ENCODE peak calls at places on chromosomes 5 and 9, in four cellular contexts. L is activated CD8-positive, alpha-beta memory T cell treated with anti-CD3 and anti-CD28 coated beads for 4 hours; E is right cardiac atrium; K is AG20443. W is an unnamed sample.
A peak's percentile ranks its signal among the peaks of the same experiment; 100 is the strongest.

GRCh38 chr5:176864755-176865154 is 34.4 kb downstream of the HK3 start:
- DNase-seq in L (no peak), E (no peak), K (no peak), W (no peak)

GRCh38 chr5:16593013-16593412 is 23.8 kb downstream of the RETREG1 start:
- DNase-seq in L (no peak), E (no peak), K (peak; percentile 86), W (peak; percentile 91)

GRCh38 chr9:122406264-122406890 is 35.6 kb downstream of the PTGS1 start:
- DNase-seq in L (no peak), E (no peak), K (no peak), W (no peak)

GRCh38 chr5:73564644-73565165 is 734 bp downstream of the ANKRA2 start:
- DNase-seq in L (no peak), E (no peak), K (peak; percentile 24), W (no peak)

GRCh38 chr5:75671506-75671905 is 45.7 kb downstream of the POC5 start:
- DNase-seq in L (no peak), E (no peak), K (no peak), W (no peak)

GRCh38 chr9:132244582-132245455 is 83.0 kb downstream of the NTNG2 start:
- DNase-seq in L (no peak), E (peak; percentile 68), K (no peak), W (no peak)

GRCh38 chr5:142674438-142675210 is 11.3 kb downstream of the FGF1 start:
- DNase-seq in L (no peak), E (peak; percentile 58), K (peak; percentile 81), W (peak; percentile 51)

GRCh38 chr9:86098793-86099694 is at the start of gene GOLM1:
- DNase-seq in L (no peak), E (peak; percentile 55), K (peak; percentile 94), W (peak; percentile 71)

GRCh38 chr5:66344544-66344943 is 200.4 kb downstream of the SREK1 start:
- DNase-seq in L (no peak), E (no peak), K (no peak), W (no peak)

GRCh38 chr5:610744-611730 is 1.1 kb upstream of the CEP72 start:
- DNase-seq in L (no peak), E (no peak), K (no peak), W (no peak)

GRCh38 chr9:137273616-137274320 is 3.8 kb upstream of the TOR4A start:
- DNase-seq in L (no peak), E (peak; percentile 15), K (no peak), W (no peak)

GRCh38 chr9:17476401-17476800 is 102.5 kb upstream of the SH3GL2 start:
- DNase-seq in L (no peak), E (no peak), K (no peak), W (no peak)

GRCh38 chr5:43401827-43402226 is 10.4 kb downstream of the CCL28 start:
- DNase-seq in L (no peak), E (no peak), K (peak; percentile 42), W (no peak)

GRCh38 chr5:76269259-76269958 is 133.7 kb upstream of the IQGAP2 start:
- DNase-seq in L (no peak), E (no peak), K (no peak), W (no peak)

GRCh38 chr9:114790521-114790920 is 15.3 kb downstream of the TNFSF15 start:
- DNase-seq in L (no peak), E (no peak), K (no peak), W (peak; percentile 47)

GRCh38 chr9:14910178-14910805 is at the start of gene FREM1:
- DNase-seq in L (no peak), E (peak; percentile 48), K (peak; percentile 13), W (peak; percentile 17)

GRCh38 chr9:98503867-98504800 is 204.6 kb downstream of the GABBR2 start:
- DNase-seq in L (no peak), E (no peak), K (no peak), W (no peak)

GRCh38 chr5:1178529-1179382 is 22.6 kb upstream of the SLC6A19 start:
- DNase-seq in L (no peak), E (no peak), K (no peak), W (no peak)

GRCh38 chr5:97998946-97999345 is 774.5 kb upstream of the RGMB start:
- DNase-seq in L (no peak), E (no peak), K (no peak), W (no peak)

GRCh38 chr9:122251351-122251750 is 13.3 kb downstream of the RBM18 start:
- DNase-seq in L (no peak), E (no peak), K (no peak), W (no peak)

GRCh38 chr5:25190521-25191000 is 545.8 kb upstream of the CDH10 start:
- DNase-seq in L (no peak), E (no peak), K (no peak), W (no peak)

GRCh38 chr9:37574241-37574721 is 1.9 kb downstream of the FBXO10 start:
- DNase-seq in L (no peak), E (no peak), K (no peak), W (peak; percentile 77)

GRCh38 chr9:113219972-113220371 is 1.1 kb downstream of the FKBP15 start:
- DNase-seq in L (no peak), E (no peak), K (peak; percentile 46), W (peak; percentile 19)

W was measured in myocyte.